ENCODE peak calls at places on chromosomes 1 and 21, in four cellular contexts. One of them, this sample, is unnamed.

GRCh38 chr1:2229921-2230700 is 2.0 kb downstream of the SKI start:
- DNase-seq in endodermal cell: peak; percentile 72
- DNase-seq in fibroblast of pulmonary artery: peak; percentile 54
- DNase-seq in fibroblast of lung: peak; percentile 65
- DNase-seq in this sample: no peak

GRCh38 chr21:32682696-32683474 is 44.9 kb downstream of the SYNJ1 start:
- DNase-seq in endodermal cell: no peak
- DNase-seq in fibroblast of pulmonary artery: no peak
- DNase-seq in fibroblast of lung: no peak
- DNase-seq in this sample: no peak

GRCh38 chr1:240508950-240509349 is 103.0 kb downstream of the GREM2 start:
- DNase-seq in endodermal cell: no peak
- DNase-seq in fibroblast of pulmonary artery: no peak
- DNase-seq in fibroblast of lung: no peak
- DNase-seq in this sample: no peak

GRCh38 chr1:172727956-172728603 is 69.2 kb downstream of the FASLG start:
- DNase-seq in endodermal cell: peak; percentile 78
- DNase-seq in fibroblast of pulmonary artery: peak; percentile 30
- DNase-seq in fibroblast of lung: peak; percentile 24
- DNase-seq in this sample: no peak

GRCh38 chr1:234683856-234684632 is 74.1 kb upstream of the IRF2BP2 start:
- DNase-seq in endodermal cell: peak; percentile 66
- DNase-seq in fibroblast of pulmonary artery: peak; percentile 88
- DNase-seq in fibroblast of lung: peak; percentile 65
- DNase-seq in this sample: no peak

GRCh38 chr1:92872719-92873118 is 40.9 kb downstream of the RPL5 start:
- DNase-seq in endodermal cell: no peak
- DNase-seq in fibroblast of pulmonary artery: peak; percentile 15
- DNase-seq in fibroblast of lung: no peak
- DNase-seq in this sample: no peak

GRCh38 chr1:91582431-91582921 is 81.8 kb downstream of the CDC7 start:
- DNase-seq in endodermal cell: no peak
- DNase-seq in fibroblast of pulmonary artery: peak; percentile 85
- DNase-seq in fibroblast of lung: peak; percentile 97
- DNase-seq in this sample: peak; percentile 96

GRCh38 chr1:32651461-32652073 is 559 bp downstream of the RBBP4 start:
- DNase-seq in endodermal cell: no peak
- DNase-seq in fibroblast of pulmonary artery: no peak
- DNase-seq in fibroblast of lung: no peak
- DNase-seq in this sample: no peak

GRCh38 chr1:217617120-217617519 is 13.8 kb downstream of the GPATCH2 start:
- DNase-seq in endodermal cell: no peak
- DNase-seq in fibroblast of pulmonary artery: no peak
- DNase-seq in fibroblast of lung: no peak
- DNase-seq in this sample: no peak

GRCh38 chr1:245888809-245889208 is 618.3 kb downstream of the SMYD3 start:
- DNase-seq in endodermal cell: peak; percentile 71
- DNase-seq in fibroblast of pulmonary artery: peak; percentile 66
- DNase-seq in fibroblast of lung: peak; percentile 29
- DNase-seq in this sample: no peak

GRCh38 chr1:87705233-87705632 is 376.6 kb downstream of the LMO4 start:
- DNase-seq in endodermal cell: no peak
- DNase-seq in fibroblast of pulmonary artery: no peak
- DNase-seq in fibroblast of lung: no peak
- DNase-seq in this sample: no peak

GRCh38 chr1:9875636-9876000 is 34.5 kb downstream of the CTNNBIP1 start:
- DNase-seq in endodermal cell: no peak
- DNase-seq in fibroblast of pulmonary artery: no peak
- DNase-seq in fibroblast of lung: no peak
- DNase-seq in this sample: no peak

GRCh38 chr1:150720098-150720497 is 597 bp downstream of the HORMAD1 start:
- DNase-seq in endodermal cell: no peak
- DNase-seq in fibroblast of pulmonary artery: no peak
- DNase-seq in fibroblast of lung: no peak
- DNase-seq in this sample: no peak

GRCh38 chr1:114154963-114155322 is 1.3 kb upstream of the SYT6 start:
- DNase-seq in endodermal cell: peak; percentile 92
- DNase-seq in fibroblast of pulmonary artery: no peak
- DNase-seq in fibroblast of lung: peak; percentile 26
- DNase-seq in this sample: no peak

GRCh38 chr1:222654849-222655248 is 37.0 kb downstream of the MIA3 start:
- DNase-seq in endodermal cell: no peak
- DNase-seq in fibroblast of pulmonary artery: peak; percentile 35
- DNase-seq in fibroblast of lung: peak; percentile 27
- DNase-seq in this sample: no peak
- TF ChIP-seq CTCF in endodermal cell: no peak
- TF ChIP-seq CTCF in fibroblast of pulmonary artery: no peak
- TF ChIP-seq CTCF in fibroblast of lung: no peak
- TF ChIP-seq CTCF in this sample: no peak

GRCh38 chr1:11266268-11267074 is 4.1 kb upstream of the MTOR start:
- DNase-seq in endodermal cell: no peak
- DNase-seq in fibroblast of pulmonary artery: no peak
- DNase-seq in fibroblast of lung: no peak
- DNase-seq in this sample: no peak

DNA sequence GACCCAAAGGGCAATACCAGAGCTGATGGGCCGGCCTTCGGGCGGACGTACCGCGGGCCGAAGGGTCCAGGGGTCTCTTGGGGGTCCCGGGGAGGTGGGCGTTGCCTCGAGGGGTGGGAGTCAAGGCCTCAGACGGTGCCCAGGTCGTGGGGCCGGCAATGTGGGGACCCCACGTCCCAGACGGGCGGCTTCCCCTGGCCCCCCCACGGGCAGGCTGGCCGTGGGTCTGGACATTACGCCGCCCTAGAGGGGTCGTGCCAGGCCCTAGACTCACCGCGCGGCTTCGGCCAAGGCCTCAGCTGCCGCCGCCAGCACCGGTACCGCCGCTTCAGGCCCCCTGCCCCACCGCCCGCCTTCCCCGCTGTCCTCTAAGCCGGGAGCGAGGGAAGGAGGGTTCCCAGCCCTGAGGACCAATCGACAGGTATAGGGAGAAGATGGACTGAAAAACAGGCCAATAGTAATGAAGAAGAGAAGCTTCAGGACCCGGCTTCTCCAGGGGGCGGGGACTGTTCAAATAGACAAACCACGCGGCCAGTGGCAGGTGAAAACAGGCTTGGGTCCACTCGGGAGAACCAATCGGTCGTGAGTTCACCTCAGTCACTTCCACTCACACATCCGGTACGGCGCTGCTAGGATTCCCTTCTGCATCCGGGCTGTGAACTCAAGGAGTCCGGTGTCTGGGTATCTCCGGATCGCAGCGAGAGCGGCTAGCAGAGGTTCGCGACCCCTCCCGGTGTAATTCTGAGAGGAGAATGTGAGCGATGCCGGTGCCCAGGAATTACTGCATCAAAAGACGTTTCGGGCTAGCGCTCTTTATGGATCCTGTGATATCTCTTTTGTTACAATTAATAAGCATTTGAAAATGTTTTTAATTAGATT is at the start of gene MTOR:
- DNase-seq in endodermal cell: peak; percentile 100
- DNase-seq in fibroblast of pulmonary artery: peak; percentile 100
- DNase-seq in fibroblast of lung: peak; percentile 100
- DNase-seq in this sample: peak; percentile 100
- TF ChIP-seq CTCF in endodermal cell: peak; percentile 48
- TF ChIP-seq CTCF in fibroblast of pulmonary artery: peak; percentile 10
- TF ChIP-seq CTCF in fibroblast of lung: no peak
- TF ChIP-seq CTCF in this sample: peak; percentile 24

GRCh38 chr1:20322825-20323612 is 32.3 kb downstream of the VWA5B1 start:
- DNase-seq in endodermal cell: no peak
- DNase-seq in fibroblast of pulmonary artery: peak; percentile 14
- DNase-seq in fibroblast of lung: peak; percentile 92
- DNase-seq in this sample: no peak

GRCh38 chr1:20322081-20322824 is 31.6 kb downstream of the VWA5B1 start:
- DNase-seq in endodermal cell: no peak
- DNase-seq in fibroblast of pulmonary artery: peak; percentile 8
- DNase-seq in fibroblast of lung: peak; percentile 30
- DNase-seq in this sample: no peak

GRCh38 chr1:20325407-20325737 is 34.7 kb downstream of the VWA5B1 start:
- DNase-seq in endodermal cell: no peak
- DNase-seq in fibroblast of pulmonary artery: no peak
- DNase-seq in fibroblast of lung: peak; percentile 20
- DNase-seq in this sample: no peak

GRCh38 chr1:20324704-20325406 is 34.2 kb downstream of the VWA5B1 start:
- DNase-seq in endodermal cell: no peak
- DNase-seq in fibroblast of pulmonary artery: no peak
- DNase-seq in fibroblast of lung: no peak
- DNase-seq in this sample: no peak

DNA sequence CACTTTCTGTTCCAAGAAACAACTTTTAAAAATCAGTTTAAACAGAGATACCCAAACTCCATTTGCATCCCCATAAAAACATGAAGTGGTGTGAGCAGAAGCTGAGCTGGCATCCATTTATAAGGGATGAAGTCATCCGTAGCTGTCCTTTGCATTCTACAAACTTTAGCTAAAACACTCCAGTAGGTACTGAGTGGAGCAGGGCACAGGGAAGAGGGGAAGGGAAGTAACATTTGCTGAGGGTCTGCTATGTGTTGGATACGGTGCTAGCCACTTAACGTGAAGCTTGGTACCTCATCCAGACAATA is 32.9 kb downstream of the VWA5B1 start:
- DNase-seq in endodermal cell: no peak
- DNase-seq in fibroblast of pulmonary artery: no peak
- DNase-seq in fibroblast of lung: peak; percentile 34
- DNase-seq in this sample: no peak
- TF ChIP-seq CTCF in endodermal cell: no peak
- TF ChIP-seq CTCF in fibroblast of pulmonary artery: no peak
- TF ChIP-seq CTCF in fibroblast of lung: no peak
- TF ChIP-seq CTCF in this sample: no peak

GRCh38 chr1:175250027-175250426 is 57.5 kb upstream of the KIAA0040 start:
- DNase-seq in endodermal cell: no peak
- DNase-seq in fibroblast of pulmonary artery: no peak
- DNase-seq in fibroblast of lung: no peak
- DNase-seq in this sample: no peak

GRCh38 chr1:175254190-175254589 is 61.6 kb upstream of the KIAA0040 start:
- DNase-seq in endodermal cell: no peak
- DNase-seq in fibroblast of pulmonary artery: no peak
- DNase-seq in fibroblast of lung: no peak
- DNase-seq in this sample: no peak

DNA sequence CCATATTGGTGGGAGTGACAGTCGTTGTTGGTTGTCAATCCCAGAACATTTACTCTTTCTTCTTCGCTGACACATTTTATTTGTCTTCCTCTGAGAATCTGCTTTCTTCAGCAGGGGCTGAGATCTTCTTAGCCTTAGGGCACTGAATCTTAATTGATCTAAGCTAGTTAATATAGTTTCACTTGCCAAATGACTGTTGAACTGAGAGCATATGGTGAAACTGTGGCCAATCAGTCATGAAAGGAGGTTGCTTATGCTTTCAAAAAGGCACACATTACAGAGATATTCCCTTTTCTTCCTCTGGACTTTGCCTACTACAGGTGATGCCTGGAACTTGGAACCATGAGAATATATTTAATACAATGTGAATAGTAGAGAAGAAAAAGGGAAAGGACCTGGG is 60.0 kb upstream of the KIAA0040 start:
- DNase-seq in endodermal cell: no peak
- DNase-seq in fibroblast of pulmonary artery: no peak
- DNase-seq in fibroblast of lung: no peak
- DNase-seq in this sample: no peak
- TF ChIP-seq CTCF in endodermal cell: no peak
- TF ChIP-seq CTCF in fibroblast of pulmonary artery: no peak
- TF ChIP-seq CTCF in fibroblast of lung: no peak
- TF ChIP-seq CTCF in this sample: no peak

DNA sequence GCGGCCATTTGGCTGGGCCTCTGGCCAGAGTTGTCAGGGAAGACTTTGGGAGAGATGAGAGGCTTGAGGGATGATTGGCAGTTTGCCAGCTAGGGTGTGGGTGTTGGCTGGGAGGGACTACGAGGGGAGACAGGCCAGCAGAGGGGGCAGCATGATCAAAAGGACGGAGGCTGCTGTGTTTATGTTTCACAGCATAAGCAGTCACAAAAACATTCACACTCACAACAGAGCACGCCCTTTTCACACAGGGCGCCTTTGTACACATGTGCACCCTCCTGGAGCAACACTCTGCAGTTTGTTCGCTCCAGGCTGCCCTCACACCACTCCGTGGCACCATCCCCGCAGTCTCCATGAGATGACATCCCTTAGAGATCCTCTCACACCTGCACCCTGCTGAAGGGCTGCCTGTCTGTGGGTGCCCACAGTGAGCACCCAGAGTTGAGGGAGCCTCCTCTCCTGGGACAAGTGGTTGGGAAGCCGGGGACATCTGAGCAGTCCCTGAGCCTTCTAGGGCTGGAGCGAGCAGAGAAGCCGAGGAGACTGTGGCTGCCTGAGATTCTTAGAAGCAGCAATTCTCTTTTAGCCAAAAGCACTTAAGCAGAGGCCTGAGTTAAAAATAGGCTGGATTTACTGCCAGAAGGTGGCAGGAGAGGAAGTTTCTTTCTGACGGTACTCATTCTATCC is 15.4 kb downstream of the EFNA3 start:
- DNase-seq in endodermal cell: peak; percentile 70
- DNase-seq in fibroblast of pulmonary artery: peak; percentile 68
- DNase-seq in fibroblast of lung: peak; percentile 45
- DNase-seq in this sample: no peak
- TF ChIP-seq CTCF in endodermal cell: peak; percentile 70
- TF ChIP-seq CTCF in fibroblast of pulmonary artery: peak; percentile 54
- TF ChIP-seq CTCF in fibroblast of lung: peak; percentile 23
- TF ChIP-seq CTCF in this sample: peak; percentile 56

GRCh38 chr1:205983925-205984725 is 19.1 kb downstream of the RAB7B start:
- DNase-seq in endodermal cell: peak; percentile 91
- DNase-seq in fibroblast of pulmonary artery: peak; percentile 69
- DNase-seq in fibroblast of lung: peak; percentile 59
- DNase-seq in this sample: peak; percentile 16
- TF ChIP-seq CTCF in endodermal cell: peak; percentile 90
- TF ChIP-seq CTCF in fibroblast of pulmonary artery: peak; percentile 95
- TF ChIP-seq CTCF in fibroblast of lung: peak; percentile 78
- TF ChIP-seq CTCF in this sample: peak; percentile 94

DNA sequence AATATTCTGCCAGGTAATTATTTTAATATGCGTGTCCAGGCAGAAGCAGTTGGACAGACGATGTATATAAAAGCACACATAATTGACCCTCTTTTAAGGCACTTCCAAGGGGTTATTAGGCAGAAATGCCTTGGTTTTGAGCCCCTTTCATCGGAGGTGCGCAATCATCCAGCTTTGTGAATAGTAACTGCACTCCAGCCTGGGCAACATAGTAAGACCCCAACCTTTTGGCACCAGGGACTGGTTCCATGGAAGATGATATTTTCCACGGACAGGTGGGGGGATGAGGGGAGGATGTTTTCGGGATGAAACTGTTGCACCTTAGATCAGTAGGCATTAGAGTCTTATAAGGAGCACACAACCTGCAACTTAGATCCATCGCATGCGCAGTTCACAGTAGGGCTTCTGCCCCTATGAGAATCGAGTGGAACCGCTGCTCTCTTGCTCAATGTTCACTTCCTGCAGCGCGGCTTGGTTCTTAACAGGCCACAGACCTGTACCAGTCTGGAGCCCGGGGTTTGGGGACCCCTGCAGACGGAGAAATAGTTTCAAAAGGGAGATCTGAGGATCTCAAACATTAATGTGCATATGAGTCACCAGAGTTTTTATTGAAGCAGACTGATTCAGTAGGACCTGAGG is 1.8 kb upstream of the MCOLN2 start:
- DNase-seq in endodermal cell: peak; percentile 46
- DNase-seq in fibroblast of pulmonary artery: peak; percentile 25
- DNase-seq in fibroblast of lung: peak; percentile 12
- DNase-seq in this sample: no peak
- TF ChIP-seq CTCF in endodermal cell: no peak
- TF ChIP-seq CTCF in fibroblast of pulmonary artery: no peak
- TF ChIP-seq CTCF in fibroblast of lung: no peak
- TF ChIP-seq CTCF in this sample: no peak

GRCh38 chr1:163561570-163562295 is 240.0 kb downstream of the NUF2 start:
- DNase-seq in endodermal cell: peak; percentile 79
- DNase-seq in fibroblast of pulmonary artery: peak; percentile 21
- DNase-seq in fibroblast of lung: peak; percentile 9
- DNase-seq in this sample: no peak
- TF ChIP-seq CTCF in endodermal cell: peak; percentile 80
- TF ChIP-seq CTCF in fibroblast of pulmonary artery: peak; percentile 30
- TF ChIP-seq CTCF in fibroblast of lung: peak; percentile 51
- TF ChIP-seq CTCF in this sample: peak; percentile 28